ENCODE peak calls at places on chromosomes 7 and 10, in five cellular contexts. W is BJ, K is prostate gland, O is Calu3, N is Peyer's patch. R is an unnamed sample.

GRCh38 chr7:74404741-74405140 is 49.0 kb upstream of the GTF2IRD1 start:
- DNase-seq in W (no peak), K (no peak), O (no peak), N (no peak), R (no peak)

GRCh38 chr7:23261843-23262452 is 15.4 kb downstream of the GPNMB start:
- DNase-seq in W (no peak), K (no peak), O (peak; percentile 83), N (peak; percentile 71), R (peak; percentile 82)

GRCh38 chr7:47132471-47132870 is 449.4 kb downstream of the TNS3 start:
- DNase-seq in W (no peak), K (no peak), O (no peak), N (no peak), R (no peak)

GRCh38 chr10:115665549-115665948 is 572.4 kb downstream of the ATRNL1 start:
- DNase-seq in W (no peak), K (no peak), O (no peak), N (no peak), R (no peak)

GRCh38 chr7:16347461-16348192 is 73.7 kb downstream of the CRPPA start:
- DNase-seq in W (no peak), K (no peak), O (no peak), N (no peak), R (no peak)

GRCh38 chr7:47298636-47299035 is 283.3 kb downstream of the TNS3 start:
- DNase-seq in W (no peak), K (no peak), O (no peak), N (no peak), R (no peak)

GRCh38 chr7:147510913-147511312 is 1079.7 kb upstream of the C7orf33 start:
- DNase-seq in W (no peak), K (no peak), O (no peak), N (no peak), R (no peak)

GRCh38 chr7:101698964-101699363 is 69.9 kb upstream of the MYL10 start:
- DNase-seq in W (no peak), K (no peak), O (no peak), N (no peak), R (no peak)

GRCh38 chr10:112475565-112476233 is 28.7 kb downstream of the VTI1A start:
- DNase-seq in W (no peak), K (no peak), O (no peak), N (no peak), R (no peak)

DNA sequence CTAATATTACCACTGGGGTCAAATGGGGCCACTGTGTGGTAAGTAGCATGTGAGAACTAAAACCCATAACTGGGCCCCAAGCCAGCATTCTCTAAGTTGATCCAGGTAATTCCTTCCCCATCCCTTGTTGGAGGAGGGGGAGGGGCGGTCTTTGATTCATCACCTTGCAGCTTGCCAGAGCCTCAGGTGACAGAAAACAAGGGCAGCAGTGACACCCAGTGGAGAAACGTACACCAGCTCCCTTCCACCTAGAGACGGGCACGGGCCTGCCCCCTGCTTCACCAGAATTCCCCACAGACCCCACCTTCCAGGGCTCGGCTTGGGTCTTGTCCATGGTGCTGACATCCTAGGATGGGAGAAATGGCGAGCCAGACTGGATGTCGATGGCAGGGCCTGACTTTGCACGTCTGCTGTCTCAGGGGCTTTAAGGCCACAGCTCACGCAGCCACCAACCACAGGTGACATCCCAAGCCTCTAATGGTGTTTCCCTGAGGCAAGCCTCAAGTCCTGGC is 102.0 kb downstream of the STRA8 start:
- DNase-seq in W (no peak), K (peak; percentile 29), O (peak; percentile 95), N (peak; percentile 84), R (peak; percentile 70)
- TF ChIP-seq CTCF in W (peak; percentile 12), K (peak; percentile 55), O (peak; percentile 78), N (no peak), R (peak; percentile 38)

GRCh38 chr7:32154797-32155196 is 84.6 kb upstream of the PDE1C start:
- DNase-seq in W (no peak), K (no peak), O (peak; percentile 13), N (no peak), R (no peak)

GRCh38 chr7:32161708-32162107 is 91.5 kb upstream of the PDE1C start:
- DNase-seq in W (peak; percentile 77), K (no peak), O (no peak), N (no peak), R (no peak)

GRCh38 chr7:32158076-32158475 is 87.9 kb upstream of the PDE1C start:
- DNase-seq in W (no peak), K (no peak), O (no peak), N (no peak), R (no peak)

GRCh38 chr7:32155712-32156111 is 85.5 kb upstream of the PDE1C start:
- DNase-seq in W (no peak), K (no peak), O (no peak), N (no peak), R (no peak)

GRCh38 chr7:32158751-32159360 is 88.6 kb upstream of the PDE1C start:
- DNase-seq in W (no peak), K (no peak), O (no peak), N (no peak), R (no peak)
- TF ChIP-seq CTCF in W (no peak), K (no peak), O (no peak), N (no peak), R (no peak)

DNA sequence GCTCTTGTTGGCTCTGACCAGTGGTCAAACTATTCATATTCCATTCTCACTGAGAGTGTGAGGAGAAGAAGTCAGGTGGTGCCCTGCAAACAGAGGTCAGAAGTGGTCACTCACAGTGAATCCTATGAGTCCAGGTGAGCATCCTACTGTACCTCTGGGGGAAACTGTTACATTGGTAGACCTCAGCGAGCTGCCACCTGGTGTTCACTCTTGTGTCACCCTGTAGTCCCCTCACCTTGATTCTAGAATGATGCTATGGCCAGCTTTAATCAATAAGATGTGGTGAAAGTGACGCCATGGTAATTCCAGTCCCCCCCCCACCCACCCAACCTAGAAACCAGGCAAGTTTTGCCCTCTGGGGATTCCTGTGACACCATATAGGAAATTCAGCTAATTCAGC is 1.2 kb upstream of the AMPH start:
- DNase-seq in W (no peak), K (no peak), O (no peak), N (no peak), R (no peak)
- TF ChIP-seq CTCF in W (no peak), K (no peak), O (no peak), N (no peak), R (no peak)

GRCh38 chr10:111037868-111038267 is 39.0 kb upstream of the ADRA2A start:
- DNase-seq in W (no peak), K (no peak), O (no peak), N (no peak), R (no peak)
- TF ChIP-seq CTCF in W (peak; percentile 13), K (no peak), O (no peak), N (no peak), R (no peak)

GRCh38 chr10:14092749-14093148 is 238.0 kb downstream of the FRMD4A start:
- DNase-seq in W (no peak), K (no peak), O (no peak), N (no peak), R (no peak)

GRCh38 chr10:14099885-14100284 is 230.8 kb downstream of the FRMD4A start:
- DNase-seq in W (no peak), K (no peak), O (no peak), N (no peak), R (no peak)

GRCh38 chr10:14089556-14090297 is 241.0 kb downstream of the FRMD4A start:
- DNase-seq in W (no peak), K (no peak), O (no peak), N (no peak), R (no peak)

DNA sequence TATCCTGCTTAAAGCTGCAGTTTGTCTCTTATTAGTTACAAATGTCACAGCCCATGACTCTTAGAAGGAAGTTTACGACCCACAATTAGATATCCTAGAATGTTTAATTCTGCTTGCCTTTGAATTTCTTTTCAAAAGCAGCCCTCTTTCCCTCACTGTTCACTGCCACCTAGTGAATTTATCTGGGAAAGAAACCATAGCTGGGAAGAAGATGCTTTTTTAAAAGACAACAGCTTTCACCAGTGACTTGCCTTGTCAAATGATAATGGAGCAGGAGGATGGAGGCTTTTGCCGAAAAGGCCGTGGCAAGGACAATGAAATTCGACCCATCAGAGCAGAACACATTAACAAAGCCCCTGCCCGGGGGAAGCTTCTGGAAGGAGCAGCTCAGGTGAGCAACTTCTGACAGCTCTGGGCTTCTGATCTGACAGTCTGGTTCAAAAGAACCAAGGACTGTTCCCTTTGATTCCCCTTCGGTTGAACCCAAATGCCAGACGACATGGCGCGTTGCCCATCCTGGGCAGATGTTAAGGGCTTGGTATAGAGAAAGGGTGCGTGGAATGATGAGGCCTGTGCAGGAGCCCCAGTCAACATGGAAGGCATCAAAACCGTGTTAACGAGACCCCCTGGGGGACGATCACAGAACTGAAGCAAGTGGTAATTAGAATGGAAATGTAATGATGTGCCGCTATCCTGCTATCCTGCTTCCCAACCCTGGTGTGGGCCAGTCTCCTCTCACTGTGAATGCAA is 236.8 kb downstream of the FRMD4A start:
- DNase-seq in W (no peak), K (no peak), O (peak; percentile 14), N (no peak), R (no peak)
- TF ChIP-seq CTCF in W (peak; percentile 59), K (peak; percentile 50), O (no peak), N (no peak), R (peak; percentile 32)

DNA sequence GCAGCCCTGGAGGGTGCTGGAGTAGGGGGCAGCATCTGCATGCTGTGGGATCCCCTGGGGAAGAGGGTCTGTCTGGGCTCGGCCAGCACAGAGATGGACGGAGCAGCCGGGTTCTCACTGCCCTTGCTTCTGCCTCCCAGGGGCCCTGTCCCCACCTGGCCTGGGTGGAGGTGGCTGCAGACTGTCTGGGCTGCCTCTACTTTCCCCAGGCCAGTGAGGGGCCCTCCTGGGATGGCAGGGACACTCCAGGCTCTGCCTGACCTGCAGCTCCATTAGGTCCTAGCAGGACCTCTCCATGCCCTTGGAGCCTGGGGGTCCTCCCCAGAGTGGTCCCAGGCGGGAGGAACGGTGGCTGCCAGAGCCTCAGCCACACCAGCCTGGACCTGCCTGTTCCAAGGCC is 63.7 kb downstream of the PWWP2B start:
- DNase-seq in W (no peak), K (no peak), O (no peak), N (peak; percentile 39), R (no peak)
- TF ChIP-seq CTCF in W (no peak), K (no peak), O (no peak), N (no peak), R (no peak)

GRCh38 chr10:81179805-81180452 is 642.2 kb downstream of the SH2D4B start:
- DNase-seq in W (no peak), K (no peak), O (peak; percentile 54), N (no peak), R (peak; percentile 35)
- TF ChIP-seq CTCF in W (no peak), K (peak; percentile 40), O (peak; percentile 29), N (no peak), R (peak; percentile 64)

R was measured in GM10248.